ENCODE peak calls at places on chromosomes 2 and 18, in four cellular contexts. One of them, this sample, is unnamed.

GRCh38 chr18:61569176-61569892 is 236.1 kb downstream of the CDH20 start:
- DNase-seq in HCT116: no peak
- DNase-seq in lower lobe of right lung: no peak
- DNase-seq in natural killer cell: no peak
- DNase-seq in this sample: no peak

GRCh38 chr2:65354773-65355172 is 77.6 kb downstream of the SPRED2 start:
- DNase-seq in HCT116: no peak
- DNase-seq in lower lobe of right lung: no peak
- DNase-seq in natural killer cell: no peak
- DNase-seq in this sample: no peak

GRCh38 chr2:142974288-142975024 is 97.0 kb downstream of the KYNU start:
- DNase-seq in HCT116: no peak
- DNase-seq in lower lobe of right lung: no peak
- DNase-seq in natural killer cell: no peak
- DNase-seq in this sample: no peak

GRCh38 chr2:26067186-26067974 is 33.5 kb downstream of the RAB10 start:
- DNase-seq in HCT116: no peak
- DNase-seq in lower lobe of right lung: no peak
- DNase-seq in natural killer cell: no peak
- DNase-seq in this sample: no peak

GRCh38 chr18:21218862-21219261 is 23.2 kb upstream of the GREB1L start:
- DNase-seq in HCT116: no peak
- DNase-seq in lower lobe of right lung: no peak
- DNase-seq in natural killer cell: no peak
- DNase-seq in this sample: no peak

GRCh38 chr2:104378853-104379374 is 475.0 kb upstream of the POU3F3 start:
- DNase-seq in HCT116: no peak
- DNase-seq in lower lobe of right lung: no peak
- DNase-seq in natural killer cell: no peak
- DNase-seq in this sample: no peak

GRCh38 chr2:109532728-109533076 is 81.1 kb downstream of the SEPTIN10 start:
- DNase-seq in HCT116: no peak
- DNase-seq in lower lobe of right lung: no peak
- DNase-seq in natural killer cell: no peak
- DNase-seq in this sample: no peak

GRCh38 chr2:60899230-60899891 is 18.0 kb downstream of the REL start:
- DNase-seq in HCT116: no peak
- DNase-seq in lower lobe of right lung: no peak
- DNase-seq in natural killer cell: no peak
- DNase-seq in this sample: no peak

GRCh38 chr18:73511751-73512525 is 635.7 kb downstream of the FBXO15 start:
- DNase-seq in HCT116: no peak
- DNase-seq in lower lobe of right lung: no peak
- DNase-seq in natural killer cell: no peak
- DNase-seq in this sample: no peak

GRCh38 chr2:84483320-84483719 is 24.2 kb upstream of the SUCLG1 start:
- DNase-seq in HCT116: no peak
- DNase-seq in lower lobe of right lung: no peak
- DNase-seq in natural killer cell: no peak
- DNase-seq in this sample: no peak

GRCh38 chr18:35635171-35635570 is 53.6 kb downstream of the GALNT1 start:
- DNase-seq in HCT116: no peak
- DNase-seq in lower lobe of right lung: no peak
- DNase-seq in natural killer cell: no peak
- DNase-seq in this sample: no peak

GRCh38 chr2:60140180-60140579 is 413.3 kb downstream of the BCL11A start:
- DNase-seq in HCT116: no peak
- DNase-seq in lower lobe of right lung: no peak
- DNase-seq in natural killer cell: no peak
- DNase-seq in this sample: no peak

GRCh38 chr2:146572598-146572997 is 1272.2 kb upstream of the ACVR2A start:
- DNase-seq in HCT116: no peak
- DNase-seq in lower lobe of right lung: no peak
- DNase-seq in natural killer cell: no peak
- DNase-seq in this sample: no peak

GRCh38 chr2:201697899-201698298 is 545 bp downstream of the MPP4 start:
- DNase-seq in HCT116: no peak
- DNase-seq in lower lobe of right lung: no peak
- DNase-seq in natural killer cell: no peak
- DNase-seq in this sample: no peak

GRCh38 chr2:83068706-83069105 is 1390.4 kb downstream of the SUCLG1 start:
- DNase-seq in HCT116: no peak
- DNase-seq in lower lobe of right lung: no peak
- DNase-seq in natural killer cell: no peak
- DNase-seq in this sample: no peak

GRCh38 chr2:50722828-50723227 is 309.1 kb downstream of the NRXN1 start:
- DNase-seq in HCT116: no peak
- DNase-seq in lower lobe of right lung: no peak
- DNase-seq in natural killer cell: no peak
- DNase-seq in this sample: no peak

GRCh38 chr2:241314181-241314932 is 1.1 kb downstream of the HDLBP start:
- DNase-seq in HCT116: peak; percentile 8
- DNase-seq in lower lobe of right lung: no peak
- DNase-seq in natural killer cell: no peak
- DNase-seq in this sample: peak; percentile 61

GRCh38 chr2:241798631-241799521 is 10.1 kb upstream of the NEU4 start:
- DNase-seq in HCT116: no peak
- DNase-seq in lower lobe of right lung: peak; percentile 35
- DNase-seq in natural killer cell: no peak
- DNase-seq in this sample: no peak

GRCh38 chr18:63260075-63260754 is 59.4 kb downstream of the BCL2 start:
- DNase-seq in HCT116: no peak
- DNase-seq in lower lobe of right lung: no peak
- DNase-seq in natural killer cell: no peak
- DNase-seq in this sample: no peak

GRCh38 chr2:130355578-130356431 is at the start of gene PTPN18:
- DNase-seq in HCT116: peak; percentile 58
- DNase-seq in lower lobe of right lung: peak; percentile 97
- DNase-seq in natural killer cell: peak; percentile 60
- DNase-seq in this sample: peak; percentile 74

GRCh38 chr2:55949211-55949610 is 25.6 kb upstream of the EFEMP1 start:
- DNase-seq in HCT116: no peak
- DNase-seq in lower lobe of right lung: no peak
- DNase-seq in natural killer cell: no peak
- DNase-seq in this sample: no peak
- TF ChIP-seq CTCF in HCT116: no peak
- TF ChIP-seq CTCF in lower lobe of right lung: no peak
- TF ChIP-seq CTCF in natural killer cell: no peak
- TF ChIP-seq CTCF in this sample: no peak

GRCh38 chr2:98564541-98565164 is 43.7 kb downstream of the COA5 start:
- DNase-seq in HCT116: no peak
- DNase-seq in lower lobe of right lung: no peak
- DNase-seq in natural killer cell: no peak
- DNase-seq in this sample: no peak
- TF ChIP-seq CTCF in HCT116: no peak
- TF ChIP-seq CTCF in lower lobe of right lung: no peak
- TF ChIP-seq CTCF in natural killer cell: no peak
- TF ChIP-seq CTCF in this sample: no peak

GRCh38 chr2:231687133-231687852 is 21.0 kb upstream of the PTMA start:
- DNase-seq in HCT116: no peak
- DNase-seq in lower lobe of right lung: peak; percentile 82
- DNase-seq in natural killer cell: peak; percentile 57
- DNase-seq in this sample: peak; percentile 70
- TF ChIP-seq CTCF in HCT116: no peak
- TF ChIP-seq CTCF in lower lobe of right lung: peak; percentile 73
- TF ChIP-seq CTCF in natural killer cell: peak; percentile 48
- TF ChIP-seq CTCF in this sample: peak; percentile 64

GRCh38 chr2:27249891-27250651 is 12.8 kb downstream of the SLC30A3 start:
- DNase-seq in HCT116: peak; percentile 23
- DNase-seq in lower lobe of right lung: peak; percentile 68
- DNase-seq in natural killer cell: peak; percentile 32
- DNase-seq in this sample: no peak
- TF ChIP-seq CTCF in HCT116: peak; percentile 94
- TF ChIP-seq CTCF in lower lobe of right lung: peak; percentile 78
- TF ChIP-seq CTCF in natural killer cell: peak; percentile 20
- TF ChIP-seq CTCF in this sample: peak; percentile 69

DNA sequence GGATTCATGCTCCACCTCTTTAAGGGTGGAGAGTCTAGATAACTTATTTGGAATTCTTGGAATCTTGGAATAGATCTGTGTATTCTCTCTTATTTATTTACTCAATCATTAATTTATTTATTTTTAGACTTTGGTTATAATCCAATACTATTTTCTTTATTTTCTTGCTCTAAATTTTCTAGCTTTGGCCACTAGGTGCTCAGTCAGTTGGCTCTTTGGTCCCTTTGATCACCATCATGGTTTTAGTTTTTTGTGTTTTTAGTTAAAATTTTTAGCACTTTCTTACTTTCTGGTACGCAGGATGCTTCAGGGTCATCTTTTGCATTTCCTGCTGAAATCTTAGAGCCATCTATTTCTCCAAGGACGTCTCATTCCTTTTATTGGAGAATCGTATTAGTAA is 5.2 kb upstream of the PLEK start:
- DNase-seq in HCT116: no peak
- DNase-seq in lower lobe of right lung: no peak
- DNase-seq in natural killer cell: no peak
- DNase-seq in this sample: no peak
- TF ChIP-seq CTCF in HCT116: no peak
- TF ChIP-seq CTCF in lower lobe of right lung: no peak
- TF ChIP-seq CTCF in natural killer cell: no peak
- TF ChIP-seq CTCF in this sample: no peak

DNA sequence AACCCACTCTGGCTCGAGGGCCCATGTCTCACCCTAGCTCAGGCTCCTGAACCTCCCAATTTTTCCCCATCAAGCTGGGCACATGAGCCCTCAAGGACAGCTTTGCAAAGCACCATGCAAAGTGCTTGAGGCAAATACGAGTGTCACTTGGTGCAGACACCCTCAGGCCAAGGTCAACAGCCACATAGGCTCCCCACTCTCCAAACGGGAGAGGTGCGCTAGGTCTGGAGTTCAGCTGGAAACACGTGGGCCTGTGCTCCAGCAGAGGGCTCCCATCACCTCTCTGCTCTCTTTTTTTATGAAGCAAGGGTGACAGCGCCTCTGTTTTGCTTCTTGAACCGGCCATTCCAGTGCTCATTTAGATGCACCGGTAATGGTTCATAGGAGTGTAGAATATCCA is 11.9 kb upstream of the ARHGAP25 start:
- DNase-seq in HCT116: peak; percentile 6
- DNase-seq in lower lobe of right lung: no peak
- DNase-seq in natural killer cell: no peak
- DNase-seq in this sample: no peak
- TF ChIP-seq CTCF in HCT116: peak; percentile 26
- TF ChIP-seq CTCF in lower lobe of right lung: no peak
- TF ChIP-seq CTCF in natural killer cell: no peak
- TF ChIP-seq CTCF in this sample: no peak

DNA sequence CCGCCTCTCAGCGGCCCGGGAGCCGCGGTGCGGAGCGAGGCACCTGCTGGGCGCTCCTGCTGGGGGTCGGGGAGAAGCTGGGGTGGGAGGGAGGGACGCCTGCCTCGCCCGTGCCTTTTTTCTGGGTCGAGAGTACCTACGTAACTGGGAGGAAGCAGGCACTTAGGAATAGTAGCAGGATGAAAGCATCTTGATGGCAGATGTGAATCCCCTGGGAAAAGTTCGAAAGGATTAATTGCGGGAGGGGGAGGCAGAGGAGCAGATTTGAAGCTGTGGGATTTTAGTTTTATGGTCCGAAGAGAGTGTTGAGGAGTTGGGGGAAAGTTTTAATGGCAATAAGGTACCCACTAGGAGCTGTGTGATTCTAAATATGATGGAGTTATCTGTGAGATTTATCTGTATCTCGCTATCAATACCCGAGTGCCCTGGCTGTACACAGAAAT is 1.1 kb downstream of the AGFG1 start:
- DNase-seq in HCT116: no peak
- DNase-seq in lower lobe of right lung: no peak
- DNase-seq in natural killer cell: no peak
- DNase-seq in this sample: no peak
- TF ChIP-seq CTCF in HCT116: no peak
- TF ChIP-seq CTCF in lower lobe of right lung: no peak
- TF ChIP-seq CTCF in natural killer cell: no peak
- TF ChIP-seq CTCF in this sample: no peak

DNA sequence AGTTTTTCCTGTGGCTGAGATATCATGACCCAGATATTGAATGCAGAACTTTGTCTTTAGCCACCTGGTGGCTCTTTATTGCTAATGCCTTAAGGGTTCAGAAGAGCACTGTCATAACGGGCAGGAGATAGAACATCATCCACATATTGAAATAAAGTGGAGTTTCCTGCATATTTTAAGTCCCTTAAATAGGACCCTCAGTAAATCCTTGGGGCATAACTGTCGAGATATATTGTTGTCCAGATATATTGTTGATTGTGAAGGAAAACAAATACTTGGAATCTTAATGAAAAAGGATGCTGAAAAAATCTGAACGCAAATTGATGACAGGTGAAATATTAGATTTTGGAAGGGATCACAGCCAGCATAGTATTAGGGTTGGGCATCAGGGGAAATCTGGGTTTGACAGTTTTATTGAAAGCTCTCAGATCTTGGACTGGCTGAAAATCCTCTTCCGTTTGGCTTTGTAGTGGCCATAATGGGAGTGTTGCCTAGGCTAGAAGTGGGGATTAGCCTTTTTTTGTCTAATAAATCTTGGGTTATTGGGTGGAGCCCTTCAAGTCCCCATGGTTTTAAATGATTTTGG is 13.9 kb upstream of the ZDBF2 start:
- DNase-seq in HCT116: no peak
- DNase-seq in lower lobe of right lung: no peak
- DNase-seq in natural killer cell: no peak
- DNase-seq in this sample: no peak
- TF ChIP-seq CTCF in HCT116: peak; percentile 28
- TF ChIP-seq CTCF in lower lobe of right lung: peak; percentile 27
- TF ChIP-seq CTCF in natural killer cell: no peak
- TF ChIP-seq CTCF in this sample: peak; percentile 27

GRCh38 chr18:3773303-3773702 is 323.3 kb downstream of the TGIF1 start:
- DNase-seq in HCT116: no peak
- DNase-seq in lower lobe of right lung: no peak
- DNase-seq in natural killer cell: no peak
- DNase-seq in this sample: no peak
- TF ChIP-seq CTCF in HCT116: no peak
- TF ChIP-seq CTCF in lower lobe of right lung: no peak
- TF ChIP-seq CTCF in natural killer cell: no peak
- TF ChIP-seq CTCF in this sample: no peak

GRCh38 chr2:102235491-102235890 is 48.7 kb downstream of the IL1RL2 start:
- DNase-seq in HCT116: no peak
- DNase-seq in lower lobe of right lung: no peak
- DNase-seq in natural killer cell: no peak
- DNase-seq in this sample: no peak
- TF ChIP-seq CTCF in HCT116: peak; percentile 48
- TF ChIP-seq CTCF in lower lobe of right lung: peak; percentile 40
- TF ChIP-seq CTCF in natural killer cell: no peak
- TF ChIP-seq CTCF in this sample: peak; percentile 66

This sample was measured in CD14-positive monocyte.